ENCODE peak calls at places on chromosomes 3 and 15, in five cellular contexts. X is sigmoid colon; L is CD8-positive, alpha-beta T cell; Q is body of pancreas; P is AG04450. K is an unnamed sample.
A peak's percentile ranks its signal among the peaks of the same experiment; 100 is the strongest.

GRCh38 chr3:134094491-134094890 is 64.8 kb upstream of the SLCO2A1 start:
- DNase-seq in X (no peak), L (no peak), Q (no peak), P (peak; percentile 61), K (no peak)

GRCh38 chr15:73082719-73083275 is 30.5 kb downstream of the NEO1 start:
- DNase-seq in X (no peak), L (no peak), Q (no peak), P (no peak), K (no peak)

GRCh38 chr3:128266453-128266852 is 113.2 kb downstream of the EEFSEC start:
- DNase-seq in X (no peak), L (no peak), Q (no peak), P (no peak), K (no peak)

GRCh38 chr3:32502944-32503286 is 263 bp upstream of the CMTM6 start:
- DNase-seq in X (no peak), L (no peak), Q (no peak), P (no peak), K (no peak)

GRCh38 chr15:53297828-53298227 is 461.6 kb downstream of the WDR72 start:
- DNase-seq in X (no peak), L (no peak), Q (no peak), P (no peak), K (no peak)

GRCh38 chr3:177673105-177673804 is 476.0 kb upstream of the TBL1XR1 start:
- DNase-seq in X (no peak), L (no peak), Q (no peak), P (peak; percentile 85), K (no peak)

GRCh38 chr15:52557242-52557641 is 11.6 kb downstream of the ARPP19 start:
- DNase-seq in X (no peak), L (no peak), Q (no peak), P (no peak), K (no peak)

GRCh38 chr3:115518100-115518852 is 105.0 kb upstream of the GAP43 start:
- DNase-seq in X (no peak), L (no peak), Q (peak; percentile 29), P (peak; percentile 65), K (peak; percentile 86)

GRCh38 chr3:61417352-61417751 is 144.0 kb upstream of the PTPRG start:
- DNase-seq in X (no peak), L (no peak), Q (no peak), P (no peak), K (no peak)

GRCh38 chr15:45116482-45117326 is 2.6 kb downstream of the DUOXA2 start:
- DNase-seq in X (no peak), L (no peak), Q (no peak), P (no peak), K (peak; percentile 75)

GRCh38 chr3:72231439-72232196 is 446.7 kb upstream of the PROK2 start:
- DNase-seq in X (no peak), L (no peak), Q (no peak), P (no peak), K (no peak)

GRCh38 chr3:161412117-161412516 is 40.8 kb upstream of the SPTSSB start:
- DNase-seq in X (no peak), L (no peak), Q (no peak), P (no peak), K (no peak)

GRCh38 chr15:88255109-88255495 is 1.4 kb downstream of the NTRK3 start:
- DNase-seq in X (no peak), L (no peak), Q (no peak), P (no peak), K (no peak)

GRCh38 chr15:79089331-79089889 is 1.2 kb downstream of the RASGRF1 start:
- DNase-seq in X (no peak), L (no peak), Q (no peak), P (no peak), K (no peak)

GRCh38 chr15:23497710-23498111 is 50.7 kb upstream of the GOLGA6L2 start:
- DNase-seq in X (no peak), L (no peak), Q (no peak), P (no peak), K (no peak)
- TF ChIP-seq CTCF in X (no peak), L (no peak), Q (peak; percentile 15), P (peak; percentile 35), K (no peak)

DNA sequence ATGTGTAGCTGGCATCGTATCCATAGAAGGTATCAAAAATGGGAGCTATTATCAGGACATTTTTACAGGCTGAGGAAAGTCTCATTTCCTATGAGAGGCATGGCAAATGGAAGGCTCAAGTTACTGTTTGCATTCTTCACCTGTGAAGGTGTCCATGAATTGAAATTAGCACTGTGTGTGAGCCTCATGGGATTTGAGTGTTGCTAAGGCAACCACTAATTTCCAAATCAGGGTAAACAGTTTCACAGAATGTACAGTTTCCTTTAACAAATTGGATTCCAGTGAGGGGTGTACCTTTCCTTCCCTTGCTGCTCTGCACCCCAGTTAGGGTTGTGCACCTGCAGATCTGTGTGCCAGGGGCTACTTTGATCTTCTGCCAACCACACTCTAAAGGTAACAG is 129.6 kb upstream of the GBE1 start:
- DNase-seq in X (no peak), L (no peak), Q (no peak), P (no peak), K (no peak)
- H3K27ac ChIP-seq in X (no peak overlapping the region), L (no peak overlapping the region), Q (no peak overlapping the region), P (no peak overlapping the region), K (no peak overlapping the region)

GRCh38 chr15:80151576-80151975 is 1.2 kb upstream of the FAH start:
- DNase-seq in X (no peak), L (no peak), Q (no peak), P (no peak), K (no peak)
- H3K4me3 ChIP-seq in X (peak overlapping the region; percentile 80), L (no peak overlapping the region), Q (no peak overlapping the region), P (no peak overlapping the region), K (peak overlapping the region; percentile 30)

DNA sequence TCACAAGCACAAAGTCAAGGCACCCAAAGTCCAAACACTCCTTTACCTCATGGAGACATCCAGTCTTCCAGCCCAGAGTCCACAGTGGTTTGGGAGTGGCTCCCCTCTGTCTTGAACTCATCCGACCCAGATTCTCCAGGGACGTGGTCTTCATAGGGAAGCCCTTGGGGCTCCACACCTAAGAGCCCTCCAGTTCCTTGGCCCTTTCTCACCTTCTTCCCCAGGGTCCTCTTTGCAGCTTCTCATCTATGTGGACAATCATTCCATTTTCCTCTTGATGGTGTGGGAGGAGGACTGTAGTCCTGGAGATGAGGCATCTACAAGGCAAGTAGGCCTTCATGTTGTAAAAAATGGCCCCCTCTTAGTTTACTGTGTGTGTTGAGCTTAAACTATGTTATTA is 87.3 kb upstream of the RNF7 start:
- DNase-seq in X (no peak), L (no peak), Q (no peak), P (no peak), K (no peak)
- TF ChIP-seq CTCF in X (no peak), L (no peak), Q (no peak), P (no peak), K (no peak)